ENCODE peak calls at places on chromosomes 11 and 22, in six cellular contexts. One of them, this sample, is unnamed.

GRCh38 chr11:31819533-31820437 is 8.7 kb upstream of the PAX6 start:
- DNase-seq in H1: no peak
- DNase-seq in A549: no peak
- DNase-seq in K562: no peak
- DNase-seq in HepG2: no peak
- DNase-seq in GM12878: no peak
- DNase-seq in this sample: peak; percentile 38

GRCh38 chr22:24153353-24153752 is 27.9 kb upstream of the SUSD2 start:
- DNase-seq in A549: no peak
- DNase-seq in GM12878: no peak
- DNase-seq in K562: no peak
- DNase-seq in HepG2: no peak
- DNase-seq in H1: no peak
- DNase-seq in this sample: no peak

GRCh38 chr11:126791991-126792390 is 208.6 kb downstream of the KIRREL3 start:
- DNase-seq in H1: no peak
- DNase-seq in HepG2: no peak
- DNase-seq in GM12878: no peak
- DNase-seq in A549: no peak
- DNase-seq in K562: no peak
- DNase-seq in this sample: no peak

GRCh38 chr11:87322570-87322969 is 284.8 kb downstream of the TMEM135 start:
- DNase-seq in H1: no peak
- DNase-seq in A549: no peak
- DNase-seq in GM12878: no peak
- DNase-seq in HepG2: no peak
- DNase-seq in K562: no peak
- DNase-seq in this sample: no peak

GRCh38 chr11:37858398-37858797 is 1260.4 kb upstream of the RAG2 start:
- DNase-seq in GM12878: no peak
- DNase-seq in A549: no peak
- DNase-seq in HepG2: no peak
- DNase-seq in H1: no peak
- DNase-seq in K562: no peak
- DNase-seq in this sample: no peak

GRCh38 chr11:11480951-11481350 is 127.9 kb upstream of the CSNK2A3 start:
- DNase-seq in GM12878: no peak
- DNase-seq in K562: no peak
- DNase-seq in HepG2: no peak
- DNase-seq in A549: no peak
- DNase-seq in H1: no peak
- DNase-seq in this sample: no peak

GRCh38 chr11:69538840-69539239 is 57.4 kb downstream of the LINC01488 start:
- DNase-seq in K562: no peak
- DNase-seq in A549: no peak
- DNase-seq in GM12878: no peak
- DNase-seq in HepG2: no peak
- DNase-seq in H1: no peak
- DNase-seq in this sample: peak; percentile 56

GRCh38 chr11:111414267-111414931 is 35.3 kb upstream of the POU2AF1 start:
- DNase-seq in HepG2: no peak
- DNase-seq in H1: no peak
- DNase-seq in GM12878: peak; percentile 95
- DNase-seq in A549: no peak
- DNase-seq in K562: no peak
- DNase-seq in this sample: no peak

GRCh38 chr11:32913445-32913844 is 20.8 kb downstream of the QSER1 start:
- DNase-seq in H1: no peak
- DNase-seq in K562: no peak
- DNase-seq in A549: no peak
- DNase-seq in HepG2: no peak
- DNase-seq in GM12878: no peak
- DNase-seq in this sample: no peak

GRCh38 chr11:95229199-95230053 is 1.6 kb downstream of the SESN3 start:
- DNase-seq in A549: no peak
- DNase-seq in K562: no peak
- DNase-seq in HepG2: no peak
- DNase-seq in GM12878: no peak
- DNase-seq in H1: no peak
- DNase-seq in this sample: peak; percentile 14

GRCh38 chr22:49305215-49305965 is 522.3 kb downstream of the BRD1 start:
- DNase-seq in GM12878: no peak
- DNase-seq in HepG2: peak; percentile 27
- DNase-seq in H1: peak; percentile 38
- DNase-seq in K562: peak; percentile 63
- DNase-seq in A549: peak; percentile 49
- DNase-seq in this sample: peak; percentile 90

DNA sequence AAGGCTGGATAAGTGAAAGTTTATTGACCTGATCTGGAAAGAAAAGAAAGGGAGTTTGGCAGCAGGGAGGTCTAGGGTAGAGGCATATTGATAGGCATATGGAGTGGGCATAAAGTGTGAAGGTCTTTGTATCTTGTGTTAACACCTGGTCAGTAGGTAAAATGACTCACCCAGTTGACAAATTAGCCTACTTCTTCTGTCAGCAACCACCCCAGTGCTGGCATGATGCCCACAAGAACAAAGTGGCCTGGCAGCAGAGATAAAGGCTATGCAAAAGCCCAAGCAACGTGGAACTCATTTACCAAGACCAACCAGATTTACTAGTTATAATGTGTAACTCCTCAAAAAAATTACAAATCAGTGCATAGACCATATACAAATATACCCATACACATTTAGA is 4.9 kb downstream of the OR10A3 start:
- DNase-seq in GM12878: no peak
- DNase-seq in HepG2: no peak
- DNase-seq in H1: no peak
- DNase-seq in K562: no peak
- DNase-seq in A549: no peak
- DNase-seq in this sample: no peak
- TF ChIP-seq CHD2 in GM12878: no peak
- TF ChIP-seq CHD2 in HepG2: no peak
- TF ChIP-seq CHD2 in H1: no peak
- TF ChIP-seq CHD2 in K562: no peak
- TF ChIP-seq CHD2 in A549: no peak
- TF ChIP-seq CHD2 in this sample: no peak

GRCh38 chr11:120108154-120108784 is 29.6 kb downstream of the TRIM29 start:
- DNase-seq in H1: peak; percentile 46
- DNase-seq in GM12878: no peak
- DNase-seq in HepG2: peak; percentile 14
- DNase-seq in K562: peak; percentile 67
- DNase-seq in A549: peak; percentile 24
- DNase-seq in this sample: peak; percentile 95
- TF ChIP-seq CHD2 in H1: peak; percentile 22
- TF ChIP-seq CHD2 in GM12878: no peak
- TF ChIP-seq CHD2 in HepG2: no peak
- TF ChIP-seq CHD2 in K562: peak; percentile 5
- TF ChIP-seq CHD2 in A549: no peak
- TF ChIP-seq CHD2 in this sample: no peak

GRCh38 chr11:64183890-64184289 is 2.1 kb upstream of the STIP1 start:
- DNase-seq in K562: no peak
- DNase-seq in HepG2: no peak
- DNase-seq in A549: no peak
- DNase-seq in H1: no peak
- DNase-seq in GM12878: no peak
- DNase-seq in this sample: no peak

GRCh38 chr11:64180871-64181270 is 5.1 kb upstream of the STIP1 start:
- DNase-seq in HepG2: no peak
- DNase-seq in K562: no peak
- DNase-seq in A549: no peak
- DNase-seq in H1: no peak
- DNase-seq in GM12878: no peak
- DNase-seq in this sample: peak; percentile 54

GRCh38 chr11:64185323-64186204 is at the start of gene STIP1:
- DNase-seq in H1: peak; percentile 100
- DNase-seq in K562: peak; percentile 99
- DNase-seq in HepG2: peak; percentile 100
- DNase-seq in GM12878: peak; percentile 100
- DNase-seq in A549: peak; percentile 100
- DNase-seq in this sample: peak; percentile 96

GRCh38 chr11:64181506-64182411 is 4.2 kb upstream of the STIP1 start:
- DNase-seq in K562: peak; percentile 95
- DNase-seq in GM12878: no peak
- DNase-seq in A549: peak; percentile 89
- DNase-seq in H1: peak; percentile 36
- DNase-seq in HepG2: peak; percentile 82
- DNase-seq in this sample: peak; percentile 88

GRCh38 chr11:64186205-64187165 is 514 bp downstream of the STIP1 start:
- DNase-seq in H1: no peak
- DNase-seq in HepG2: no peak
- DNase-seq in GM12878: no peak
- DNase-seq in K562: peak; percentile 50
- DNase-seq in A549: no peak
- DNase-seq in this sample: no peak
- TF ChIP-seq CHD2 in H1: no peak
- TF ChIP-seq CHD2 in HepG2: no peak
- TF ChIP-seq CHD2 in GM12878: no peak
- TF ChIP-seq CHD2 in K562: no peak
- TF ChIP-seq CHD2 in A549: no peak
- TF ChIP-seq CHD2 in this sample: no peak

DNA sequence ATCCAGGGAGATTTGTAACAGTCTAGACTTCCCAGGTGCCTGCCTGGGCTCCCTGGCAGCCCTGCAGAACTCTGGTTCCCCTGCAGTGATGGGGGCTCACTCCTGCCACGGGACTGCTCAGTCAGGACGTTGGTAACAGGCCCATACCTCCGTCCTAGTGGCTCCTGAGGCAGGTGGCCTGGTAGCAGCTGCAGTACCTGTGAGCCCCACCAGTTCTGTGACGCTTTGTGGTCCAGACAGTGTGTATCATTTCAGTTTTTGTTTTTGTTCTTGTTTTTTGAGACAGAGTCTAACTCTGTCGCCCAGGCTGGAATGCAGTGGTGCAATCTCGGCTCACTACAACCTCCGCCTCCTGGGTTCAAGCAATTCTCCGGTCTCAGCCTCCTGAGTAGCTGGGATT is 27.8 kb downstream of the POLR3H start:
- DNase-seq in A549: no peak
- DNase-seq in H1: no peak
- DNase-seq in K562: no peak
- DNase-seq in HepG2: no peak
- DNase-seq in GM12878: no peak
- DNase-seq in this sample: no peak
- TF ChIP-seq CHD2 in A549: no peak
- TF ChIP-seq CHD2 in H1: no peak
- TF ChIP-seq CHD2 in K562: no peak
- TF ChIP-seq CHD2 in HepG2: no peak
- TF ChIP-seq CHD2 in GM12878: no peak
- TF ChIP-seq CHD2 in this sample: no peak

DNA sequence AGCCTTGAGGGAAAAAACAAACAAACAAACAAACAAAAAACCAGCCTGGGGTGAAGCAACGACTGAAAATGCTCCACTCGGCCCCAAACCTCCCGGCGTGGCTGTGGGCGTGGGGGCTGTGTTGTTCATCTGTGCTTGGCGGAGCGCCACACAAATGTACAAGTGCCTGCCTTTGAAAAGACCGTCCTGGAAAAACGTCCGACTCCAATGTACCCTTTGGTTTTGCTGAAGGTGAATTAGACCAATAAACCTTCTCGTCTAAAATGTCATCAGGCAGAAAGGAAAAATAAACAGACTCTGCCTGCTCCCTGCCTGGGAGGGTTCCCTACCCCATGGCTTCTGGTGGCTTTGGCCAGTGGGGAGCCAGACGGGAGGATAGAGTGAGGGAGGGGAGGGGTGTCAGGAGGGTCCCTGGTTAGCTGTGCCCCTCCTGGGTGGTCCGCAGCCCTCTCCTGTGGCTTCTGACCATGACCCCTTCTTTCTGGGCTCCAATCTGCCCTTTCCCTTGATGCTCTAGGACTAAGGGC is 93.9 kb downstream of the TRMU start:
- DNase-seq in GM12878: no peak
- DNase-seq in H1: no peak
- DNase-seq in HepG2: no peak
- DNase-seq in K562: no peak
- DNase-seq in A549: no peak
- DNase-seq in this sample: no peak
- TF ChIP-seq CHD2 in GM12878: no peak
- TF ChIP-seq CHD2 in H1: no peak
- TF ChIP-seq CHD2 in HepG2: no peak
- TF ChIP-seq CHD2 in K562: no peak
- TF ChIP-seq CHD2 in A549: no peak
- TF ChIP-seq CHD2 in this sample: no peak

GRCh38 chr11:48029686-48030279 is 49.4 kb downstream of the PTPRJ start:
- DNase-seq in HepG2: no peak
- DNase-seq in A549: no peak
- DNase-seq in H1: no peak
- DNase-seq in GM12878: no peak
- DNase-seq in K562: no peak
- DNase-seq in this sample: peak; percentile 47
- TF ChIP-seq CHD2 in HepG2: no peak
- TF ChIP-seq CHD2 in A549: no peak
- TF ChIP-seq CHD2 in H1: no peak
- TF ChIP-seq CHD2 in GM12878: no peak
- TF ChIP-seq CHD2 in K562: no peak
- TF ChIP-seq CHD2 in this sample: no peak

DNA sequence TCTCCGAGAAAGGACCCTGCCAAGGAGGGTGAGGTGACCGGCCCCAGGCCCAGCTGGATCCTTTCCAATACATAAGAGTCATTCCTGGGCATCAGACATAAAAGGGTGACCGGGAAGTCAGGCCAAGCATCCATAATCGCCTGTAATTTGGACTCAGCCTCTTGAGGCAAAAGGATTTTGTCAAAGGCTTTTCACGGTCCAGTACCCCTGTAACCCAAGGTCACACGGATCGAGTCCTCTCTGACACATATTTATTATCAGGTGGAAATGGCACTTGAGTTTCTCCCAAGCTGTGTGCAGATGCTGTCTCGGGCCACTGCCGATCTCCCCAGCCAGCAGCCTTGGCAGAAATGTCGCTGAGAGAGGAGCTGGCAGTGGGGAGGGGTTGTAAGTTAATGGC is 556.5 kb downstream of the MN1 start:
- DNase-seq in A549: no peak
- DNase-seq in H1: no peak
- DNase-seq in GM12878: no peak
- DNase-seq in HepG2: no peak
- DNase-seq in K562: no peak
- DNase-seq in this sample: no peak
- TF ChIP-seq CHD2 in A549: no peak
- TF ChIP-seq CHD2 in H1: no peak
- TF ChIP-seq CHD2 in GM12878: no peak
- TF ChIP-seq CHD2 in HepG2: no peak
- TF ChIP-seq CHD2 in K562: no peak
- TF ChIP-seq CHD2 in this sample: no peak

GRCh38 chr11:120061036-120061760 is 76.7 kb downstream of the TRIM29 start:
- DNase-seq in GM12878: no peak
- DNase-seq in HepG2: no peak
- DNase-seq in H1: no peak
- DNase-seq in A549: no peak
- DNase-seq in K562: no peak
- DNase-seq in this sample: no peak
- TF ChIP-seq CHD2 in GM12878: no peak
- TF ChIP-seq CHD2 in HepG2: no peak
- TF ChIP-seq CHD2 in H1: no peak
- TF ChIP-seq CHD2 in A549: no peak
- TF ChIP-seq CHD2 in K562: no peak
- TF ChIP-seq CHD2 in this sample: no peak

This sample was measured in SK-N-SH.